ENCODE peak calls at places on chromosomes 12 and 14, in five cellular contexts. One of them, this sample, is unnamed.

GRCh38 chr14:93970589-93970966 is 5.8 kb downstream of the ASB2 start:
- DNase-seq in IMR-90: no peak
- DNase-seq in uterus: no peak
- DNase-seq in HepG2: peak
- DNase-seq in HCT116: peak
- DNase-seq in this sample: peak

GRCh38 chr12:45568808-45569207 is 160.7 kb upstream of the ARID2 start:
- DNase-seq in IMR-90: no peak
- DNase-seq in uterus: no peak
- DNase-seq in HepG2: no peak
- DNase-seq in HCT116: no peak
- DNase-seq in this sample: no peak

GRCh38 chr14:64501326-64502171 is 2.1 kb downstream of the ZBTB25 start:
- DNase-seq in IMR-90: peak
- DNase-seq in uterus: peak
- DNase-seq in HepG2: peak
- DNase-seq in HCT116: no peak
- DNase-seq in this sample: peak

GRCh38 chr14:71448431-71449315 is 483.6 kb upstream of the RGS6 start:
- DNase-seq in IMR-90: no peak
- DNase-seq in uterus: no peak
- DNase-seq in HepG2: no peak
- DNase-seq in HCT116: no peak
- DNase-seq in this sample: no peak

GRCh38 chr14:94139421-94139820 is 10.0 kb upstream of the IFI27L2 start:
- DNase-seq in IMR-90: no peak
- DNase-seq in uterus: no peak
- DNase-seq in HepG2: no peak
- DNase-seq in HCT116: no peak
- DNase-seq in this sample: no peak

GRCh38 chr12:7310070-7310469 is 6.2 kb downstream of the ACSM4 start:
- DNase-seq in IMR-90: no peak
- DNase-seq in uterus: no peak
- DNase-seq in HepG2: no peak
- DNase-seq in HCT116: no peak
- DNase-seq in this sample: no peak

GRCh38 chr14:54617467-54617866 is 50.5 kb downstream of the SAMD4A start:
- DNase-seq in IMR-90: peak
- DNase-seq in uterus: no peak
- DNase-seq in HepG2: no peak
- DNase-seq in HCT116: no peak
- DNase-seq in this sample: no peak

GRCh38 chr12:5276327-5276880 is 155.5 kb upstream of the NTF3 start:
- DNase-seq in IMR-90: no peak
- DNase-seq in uterus: no peak
- DNase-seq in HepG2: no peak
- DNase-seq in HCT116: no peak
- DNase-seq in this sample: no peak

GRCh38 chr12:121285856-121286255 is 10.7 kb downstream of the CAMKK2 start:
- DNase-seq in IMR-90: no peak
- DNase-seq in uterus: no peak
- DNase-seq in HepG2: no peak
- DNase-seq in HCT116: no peak
- DNase-seq in this sample: no peak

GRCh38 chr12:49920241-49920914 is 16.7 kb upstream of the FAIM2 start:
- DNase-seq in IMR-90: peak
- DNase-seq in uterus: peak
- DNase-seq in HepG2: peak
- DNase-seq in HCT116: no peak
- DNase-seq in this sample: no peak

GRCh38 chr12:91361864-91362263 is 179.2 kb upstream of the DCN start:
- DNase-seq in IMR-90: peak
- DNase-seq in uterus: no peak
- DNase-seq in HepG2: peak
- DNase-seq in HCT116: peak
- DNase-seq in this sample: no peak

GRCh38 chr14:100611811-100612480 is 24.7 kb upstream of the BEGAIN start:
- DNase-seq in IMR-90: no peak
- DNase-seq in uterus: no peak
- DNase-seq in HepG2: no peak
- DNase-seq in HCT116: no peak
- DNase-seq in this sample: no peak

GRCh38 chr12:125140918-125141573 is 75.8 kb downstream of the AACS start:
- DNase-seq in IMR-90: peak
- DNase-seq in uterus: no peak
- DNase-seq in HepG2: no peak
- DNase-seq in HCT116: peak
- DNase-seq in this sample: no peak

GRCh38 chr14:92747701-92748258 is 647 bp downstream of the LGMN start:
- DNase-seq in IMR-90: no peak
- DNase-seq in uterus: no peak
- DNase-seq in HepG2: peak
- DNase-seq in HCT116: no peak
- DNase-seq in this sample: no peak

GRCh38 chr14:76086636-76087035 is 65.1 kb upstream of the GPATCH2L start:
- DNase-seq in IMR-90: no peak
- DNase-seq in uterus: no peak
- DNase-seq in HepG2: no peak
- DNase-seq in HCT116: no peak
- DNase-seq in this sample: no peak

GRCh38 chr14:98925362-98926040 is 346.5 kb downstream of the BCL11B start:
- DNase-seq in IMR-90: no peak
- DNase-seq in uterus: no peak
- DNase-seq in HepG2: no peak
- DNase-seq in HCT116: no peak
- DNase-seq in this sample: no peak

GRCh38 chr12:121334513-121335343 is 17.5 kb downstream of the ANAPC5 start:
- DNase-seq in IMR-90: peak
- DNase-seq in uterus: no peak
- DNase-seq in HepG2: peak
- DNase-seq in HCT116: peak
- DNase-seq in this sample: peak

GRCh38 chr12:19430988-19431387 is 8.3 kb upstream of the AEBP2 start:
- DNase-seq in IMR-90: no peak
- DNase-seq in uterus: no peak
- DNase-seq in HepG2: no peak
- DNase-seq in HCT116: no peak
- DNase-seq in this sample: no peak

GRCh38 chr14:74084277-74085046 is at the start of the genes ALDH6A1 and LIN52:
- DNase-seq in IMR-90: peak
- DNase-seq in uterus: peak
- DNase-seq in HepG2: peak
- DNase-seq in HCT116: peak
- DNase-seq in this sample: peak

GRCh38 chr12:107748472-107748871 is 12.5 kb downstream of the PRDM4 start:
- DNase-seq in IMR-90: peak
- DNase-seq in uterus: no peak
- DNase-seq in HepG2: no peak
- DNase-seq in HCT116: no peak
- DNase-seq in this sample: no peak

GRCh38 chr12:65318186-65318685 is 39.8 kb downstream of the MSRB3 start:
- DNase-seq in IMR-90: no peak
- DNase-seq in uterus: no peak
- DNase-seq in HepG2: no peak
- DNase-seq in HCT116: no peak
- DNase-seq in this sample: no peak

GRCh38 chr14:56686416-56686815 is 106.8 kb downstream of the TMEM260 start:
- DNase-seq in IMR-90: no peak
- DNase-seq in uterus: no peak
- DNase-seq in HepG2: peak
- DNase-seq in HCT116: no peak
- DNase-seq in this sample: no peak

GRCh38 chr12:127260531-127260930 is 1006.4 kb upstream of the TMEM132C start:
- DNase-seq in IMR-90: peak
- DNase-seq in uterus: no peak
- DNase-seq in HepG2: no peak
- DNase-seq in HCT116: no peak
- DNase-seq in this sample: no peak

GRCh38 chr12:1855241-1855640 is 34.9 kb downstream of the LRTM2 start:
- DNase-seq in IMR-90: peak
- DNase-seq in uterus: no peak
- DNase-seq in HepG2: no peak
- DNase-seq in HCT116: no peak
- DNase-seq in this sample: no peak

GRCh38 chr12:98823012-98823411 is 177.9 kb downstream of the APAF1 start:
- DNase-seq in IMR-90: no peak
- DNase-seq in uterus: no peak
- DNase-seq in HepG2: peak
- DNase-seq in HCT116: no peak
- DNase-seq in this sample: no peak

GRCh38 chr12:127579446-127579845 is 687.5 kb upstream of the TMEM132C start:
- DNase-seq in IMR-90: peak
- DNase-seq in uterus: no peak
- DNase-seq in HepG2: no peak
- DNase-seq in HCT116: no peak
- DNase-seq in this sample: no peak

GRCh38 chr14:24367506-24368214 is at the start of gene NFATC4:
- DNase-seq in IMR-90: peak
- DNase-seq in uterus: peak
- DNase-seq in HepG2: peak
- DNase-seq in HCT116: peak
- DNase-seq in this sample: peak

GRCh38 chr12:18250313-18250916 is 10.9 kb upstream of the PIK3C2G start:
- DNase-seq in IMR-90: peak
- DNase-seq in uterus: peak
- DNase-seq in HepG2: peak
- DNase-seq in HCT116: peak
- DNase-seq in this sample: no peak

GRCh38 chr14:51616724-51617409 is 34.8 kb upstream of the FRMD6 start:
- DNase-seq in IMR-90: peak
- DNase-seq in uterus: no peak
- DNase-seq in HepG2: peak
- DNase-seq in HCT116: peak
- DNase-seq in this sample: peak

GRCh38 chr12:97168804-97169203 is 261.7 kb downstream of the NEDD1 start:
- DNase-seq in IMR-90: no peak
- DNase-seq in uterus: no peak
- DNase-seq in HepG2: no peak
- DNase-seq in HCT116: no peak
- DNase-seq in this sample: no peak

GRCh38 chr12:26134540-26134939 is 9.7 kb upstream of the BHLHE41 start:
- DNase-seq in IMR-90: no peak
- DNase-seq in uterus: no peak
- DNase-seq in HepG2: no peak
- DNase-seq in HCT116: no peak
- DNase-seq in this sample: no peak

GRCh38 chr12:122895290-122895689 is 634 bp downstream of the VPS37B start:
- DNase-seq in IMR-90: no peak
- DNase-seq in uterus: no peak
- DNase-seq in HepG2: no peak
- DNase-seq in HCT116: no peak
- DNase-seq in this sample: no peak

GRCh38 chr12:122893208-122894151 is 2.4 kb downstream of the VPS37B start:
- DNase-seq in IMR-90: no peak
- DNase-seq in uterus: no peak
- DNase-seq in HepG2: no peak
- DNase-seq in HCT116: no peak
- DNase-seq in this sample: no peak

GRCh38 chr12:122894173-122895121 is 1.5 kb downstream of the VPS37B start:
- DNase-seq in IMR-90: no peak
- DNase-seq in uterus: peak
- DNase-seq in HepG2: no peak
- DNase-seq in HCT116: no peak
- DNase-seq in this sample: no peak

GRCh38 chr12:122896662-122897061 is 738 bp upstream of the VPS37B start:
- DNase-seq in IMR-90: no peak
- DNase-seq in uterus: peak
- DNase-seq in HepG2: no peak
- DNase-seq in HCT116: no peak
- DNase-seq in this sample: no peak

GRCh38 chr12:122895757-122896636 is at the start of gene VPS37B:
- DNase-seq in IMR-90: peak
- DNase-seq in uterus: peak
- DNase-seq in HepG2: peak
- DNase-seq in HCT116: peak
- DNase-seq in this sample: peak
- TF ChIP-seq POLR2A in IMR-90: peak
- TF ChIP-seq POLR2A in uterus: peak
- TF ChIP-seq POLR2A in HepG2: peak
- TF ChIP-seq POLR2A in HCT116: peak
- TF ChIP-seq POLR2A in this sample: peak

DNA sequence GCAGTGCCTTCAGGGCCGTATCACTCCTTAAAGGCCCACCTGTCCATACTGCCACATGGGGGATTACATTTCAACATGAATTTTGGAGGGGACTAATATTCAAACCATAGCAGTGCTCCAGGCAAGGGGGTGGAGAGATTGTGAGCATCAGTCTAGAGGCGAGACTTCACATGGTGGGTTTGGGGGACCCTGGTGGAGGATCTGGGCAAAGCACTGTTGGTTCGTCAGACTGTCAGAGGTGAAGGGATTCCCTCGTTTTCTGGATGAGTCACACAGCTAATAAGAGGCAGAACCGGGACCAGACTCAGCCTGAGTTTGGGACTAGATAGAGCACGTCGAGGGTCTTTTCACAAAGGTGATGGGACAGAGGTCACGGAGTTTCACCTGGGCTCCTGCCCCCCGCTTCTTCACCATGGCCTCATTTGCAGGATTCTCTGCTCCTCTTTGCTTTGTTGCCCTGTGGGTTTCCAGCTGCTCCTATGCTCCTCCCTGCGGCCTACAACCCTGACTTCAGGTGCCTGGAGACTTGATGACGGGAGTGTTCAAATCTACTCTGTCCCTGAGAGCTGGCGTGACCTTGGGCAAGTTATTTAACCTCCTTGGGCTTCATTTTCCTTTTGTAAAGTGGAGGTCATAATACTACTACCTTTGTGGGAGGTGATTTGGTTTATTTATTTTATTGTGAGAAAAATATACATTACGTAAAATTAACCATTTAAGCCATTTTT is 41.5 kb downstream of the TEAD4 start:
- DNase-seq in IMR-90: no peak
- DNase-seq in uterus: no peak
- DNase-seq in HepG2: peak
- DNase-seq in HCT116: no peak
- DNase-seq in this sample: no peak
- TF ChIP-seq CTCF in IMR-90: no peak
- TF ChIP-seq CTCF in uterus: no peak
- TF ChIP-seq CTCF in HepG2: peak
- TF ChIP-seq CTCF in HCT116: peak
- TF ChIP-seq CTCF in this sample: no peak

GRCh38 chr14:49620182-49621113 is at the start of the genes MGAT2 and RPL36AL:
- DNase-seq in IMR-90: peak
- DNase-seq in uterus: peak
- DNase-seq in HepG2: peak
- DNase-seq in HCT116: peak
- DNase-seq in this sample: peak
- TF ChIP-seq POLR2A in IMR-90: peak
- TF ChIP-seq POLR2A in uterus: peak
- TF ChIP-seq POLR2A in HepG2: peak
- TF ChIP-seq POLR2A in HCT116: peak
- TF ChIP-seq POLR2A in this sample: peak

GRCh38 chr12:11812558-11813421 is 163.3 kb downstream of the ETV6 start:
- DNase-seq in IMR-90: peak
- DNase-seq in uterus: no peak
- DNase-seq in HepG2: peak
- DNase-seq in HCT116: no peak
- DNase-seq in this sample: no peak
- TF ChIP-seq CTCF in IMR-90: no peak
- TF ChIP-seq CTCF in uterus: peak
- TF ChIP-seq CTCF in HepG2: peak
- TF ChIP-seq CTCF in HCT116: no peak
- TF ChIP-seq CTCF in this sample: peak

GRCh38 chr12:795305-795704 is 42.9 kb downstream of the WNK1 start:
- DNase-seq in IMR-90: no peak
- DNase-seq in uterus: no peak
- DNase-seq in HepG2: no peak
- DNase-seq in HCT116: no peak
- DNase-seq in this sample: no peak
- TF ChIP-seq POLR2A in IMR-90: no peak
- TF ChIP-seq POLR2A in uterus: no peak
- TF ChIP-seq POLR2A in HepG2: no peak
- TF ChIP-seq POLR2A in HCT116: no peak
- TF ChIP-seq POLR2A in this sample: no peak